ENCODE peak calls at places on chromosomes 5 and 9, in nine cellular contexts. N is CD4-positive, alpha-beta memory T cell; B is Calu3; E is germinal center; G is IMR-90; J is endothelial cell; O is transverse colon; D is HuH-7; H is stimulated activated CD4-positive, alpha-beta T cell treated with anti-CD3 and anti-CD28 coated beads, Interleukin-2, amount 100 ng/mL, for 48 hours. Z is an unnamed sample.

GRCh38 chr9:122380293-122380692 is 9.5 kb downstream of the PTGS1 start:
- DNase-seq in N (no peak), B (no peak), E (no peak), G (no peak), J (no peak), O (no peak), D (no peak), H (no peak), Z (no peak)

GRCh38 chr9:6955251-6955921 is 197.6 kb downstream of the KDM4C start:
- DNase-seq in N (no peak), B (no peak), E (no peak), G (peak; percentile 77), J (no peak), O (no peak), D (peak; percentile 27), H (no peak), Z (peak; percentile 28)

GRCh38 chr9:101311759-101312420 is 72.9 kb downstream of the BAAT start:
- DNase-seq in N (peak; percentile 52), B (peak; percentile 15), E (peak; percentile 43), G (peak; percentile 84), J (peak; percentile 25), O (no peak), D (peak; percentile 37), H (no peak), Z (peak; percentile 76)

GRCh38 chr5:160291467-160291866 is 20.9 kb downstream of the CCNJL start:
- DNase-seq in N (no peak), B (no peak), E (no peak), G (no peak), J (no peak), O (no peak), D (no peak), H (no peak), Z (no peak)

GRCh38 chr5:139524446-139524845 is 36.7 kb upstream of the UBE2D2 start:
- DNase-seq in N (no peak), B (no peak), E (no peak), G (no peak), J (no peak), O (no peak), D (no peak), H (no peak), Z (no peak)

GRCh38 chr5:172188033-172188892 is at the start of gene STK10:
- DNase-seq in N (peak; percentile 92), B (peak; percentile 96), E (peak; percentile 96), G (peak; percentile 87), J (peak; percentile 95), O (peak; percentile 94), D (peak; percentile 90), H (peak; percentile 79), Z (peak; percentile 94)

GRCh38 chr5:113044776-113045175 is 68.2 kb downstream of the DCP2 start:
- DNase-seq in N (no peak), B (no peak), E (no peak), G (no peak), J (no peak), O (no peak), D (no peak), H (no peak), Z (no peak)

GRCh38 chr9:68941780-68942459 is 72.0 kb downstream of the PRKACG start:
- DNase-seq in N (no peak), B (no peak), E (peak; percentile 21), G (no peak), J (no peak), O (no peak), D (no peak), H (no peak), Z (no peak)

GRCh38 chr9:16501098-16501663 is 369.3 kb downstream of the BNC2 start:
- DNase-seq in N (no peak), B (no peak), E (no peak), G (peak; percentile 77), J (no peak), O (no peak), D (no peak), H (no peak), Z (peak; percentile 84)

GRCh38 chr9:76638001-76638400 is 126.2 kb upstream of the PCA3 start:
- DNase-seq in N (no peak), B (no peak), E (no peak), G (no peak), J (no peak), O (no peak), D (no peak), H (no peak), Z (no peak)

GRCh38 chr9:101737705-101738565 is 512 bp downstream of the GRIN3A start:
- DNase-seq in N (no peak), B (peak; percentile 17), E (no peak), G (no peak), J (peak; percentile 60), O (no peak), D (peak; percentile 27), H (no peak), Z (no peak)

GRCh38 chr9:87599901-87600610 is 102.4 kb downstream of the DAPK1 start:
- DNase-seq in N (no peak), B (peak; percentile 37), E (no peak), G (peak; percentile 94), J (no peak), O (no peak), D (no peak), H (no peak), Z (peak; percentile 89)

GRCh38 chr5:151155777-151156731 is 1.5 kb downstream of the ANXA6 start:
- DNase-seq in N (no peak), B (no peak), E (peak; percentile 44), G (peak; percentile 68), J (peak; percentile 16), O (peak; percentile 31), D (peak; percentile 35), H (no peak), Z (peak; percentile 72)

GRCh38 chr9:98315067-98315453 is 59.6 kb upstream of the TBC1D2 start:
- DNase-seq in N (no peak), B (no peak), E (no peak), G (no peak), J (no peak), O (no peak), D (no peak), H (no peak), Z (no peak)

GRCh38 chr9:38008168-38009034 is 60.6 kb downstream of the SHB start:
- DNase-seq in N (no peak), B (peak; percentile 50), E (peak; percentile 21), G (peak; percentile 93), J (peak; percentile 29), O (peak; percentile 39), D (no peak), H (peak; percentile 47), Z (peak; percentile 93)

GRCh38 chr5:74288448-74289109 is 351.9 kb downstream of the ENC1 start:
- DNase-seq in N (no peak), B (no peak), E (no peak), G (peak; percentile 16), J (no peak), O (no peak), D (no peak), H (no peak), Z (no peak)

GRCh38 chr5:73304381-73304780 is 131.4 kb downstream of the TMEM174 start:
- DNase-seq in N (no peak), B (no peak), E (no peak), G (no peak), J (no peak), O (no peak), D (no peak), H (no peak), Z (peak; percentile 63)

GRCh38 chr9:35553670-35554543 is 51.2 kb upstream of the TESK1 start:
- DNase-seq in N (peak; percentile 32), B (peak; percentile 58), E (peak; percentile 30), G (peak; percentile 73), J (peak; percentile 71), O (peak; percentile 64), D (peak; percentile 84), H (peak; percentile 20), Z (peak; percentile 88)

GRCh38 chr9:36796671-36797419 is 224.2 kb downstream of the MELK start:
- DNase-seq in N (no peak), B (no peak), E (no peak), G (no peak), J (no peak), O (no peak), D (no peak), H (no peak), Z (no peak)

GRCh38 chr9:91047993-91048607 is 246.5 kb downstream of the SYK start:
- DNase-seq in N (no peak), B (no peak), E (no peak), G (peak; percentile 95), J (no peak), O (no peak), D (no peak), H (no peak), Z (peak; percentile 97)

GRCh38 chr9:108634164-108634563 is 221.6 kb downstream of the ACTL7B start:
- DNase-seq in N (no peak), B (peak; percentile 24), E (no peak), G (no peak), J (no peak), O (peak; percentile 57), D (no peak), H (no peak), Z (peak; percentile 80)

GRCh38 chr9:92648447-92649406 is 21.2 kb downstream of the IPPK start:
- DNase-seq in N (no peak), B (no peak), E (no peak), G (no peak), J (no peak), O (no peak), D (no peak), H (no peak), Z (no peak)

GRCh38 chr5:176664886-176665285 is 17.6 kb downstream of the TSPAN17 start:
- DNase-seq in N (no peak), B (no peak), E (no peak), G (no peak), J (no peak), O (no peak), D (no peak), H (no peak), Z (no peak)

GRCh38 chr9:115250646-115251045 is 132.7 kb upstream of the TNC start:
- DNase-seq in N (no peak), B (no peak), E (no peak), G (peak; percentile 98), J (no peak), O (no peak), D (no peak), H (no peak), Z (peak; percentile 95)

GRCh38 chr9:109910616-109911568 is 130.9 kb downstream of the PALM2AKAP2 start:
- DNase-seq in N (no peak), B (peak; percentile 19), E (no peak), G (peak; percentile 88), J (no peak), O (peak; percentile 60), D (no peak), H (no peak), Z (peak; percentile 80)

GRCh38 chr5:61055434-61056006 is 106.7 kb downstream of the SMIM15 start:
- DNase-seq in N (peak; percentile 16), B (peak; percentile 23), E (peak; percentile 14), G (peak; percentile 72), J (peak; percentile 25), O (no peak), D (peak; percentile 10), H (no peak), Z (peak; percentile 68)

GRCh38 chr9:122857810-122858209 is 29.4 kb upstream of the PDCL start:
- DNase-seq in N (no peak), B (no peak), E (no peak), G (no peak), J (no peak), O (no peak), D (no peak), H (no peak), Z (no peak)

GRCh38 chr5:138695781-138696180 is 57.4 kb upstream of the CTNNA1 start:
- DNase-seq in N (no peak), B (no peak), E (no peak), G (no peak), J (no peak), O (no peak), D (no peak), H (no peak), Z (no peak)

GRCh38 chr5:72392326-72392733 is 72.2 kb downstream of the PTCD2 start:
- DNase-seq in N (no peak), B (no peak), E (no peak), G (peak; percentile 46), J (no peak), O (no peak), D (no peak), H (no peak), Z (peak; percentile 59)

GRCh38 chr5:100517301-100517974 is 17.7 kb upstream of the FAM174A start:
- DNase-seq in N (no peak), B (peak; percentile 23), E (no peak), G (no peak), J (no peak), O (peak; percentile 63), D (no peak), H (no peak), Z (no peak)

GRCh38 chr9:98707158-98708102 is 1.3 kb downstream of the GABBR2 start:
- DNase-seq in N (no peak), B (peak; percentile 57), E (peak; percentile 58), G (peak; percentile 85), J (peak; percentile 72), O (no peak), D (peak; percentile 81), H (peak; percentile 12), Z (peak; percentile 72)